ENCODE peak calls at places on chromosomes 6 and 20, in five cellular contexts. One of them, this sample, is unnamed. For H4K20me1, the result is how much of the 10 kb centered on the place peaks cover.

GRCh38 chr20:39222102-39222501 is 260.0 kb downstream of the DHX35 start:
- DNase-seq in HCT116: no peak
- DNase-seq in PC-9: no peak
- DNase-seq in fibroblast of lung: no peak
- DNase-seq in keratinocyte: no peak
- DNase-seq in this sample: no peak

GRCh38 chr20:33842346-33842745 is 31.2 kb downstream of the CHMP4B start:
- DNase-seq in HCT116: no peak
- DNase-seq in PC-9: no peak
- DNase-seq in fibroblast of lung: no peak
- DNase-seq in keratinocyte: no peak
- DNase-seq in this sample: no peak

GRCh38 chr20:13061381-13061780 is 52.6 kb downstream of the SPTLC3 start:
- DNase-seq in HCT116: no peak
- DNase-seq in PC-9: peak
- DNase-seq in fibroblast of lung: no peak
- DNase-seq in keratinocyte: no peak
- DNase-seq in this sample: peak

GRCh38 chr20:57087102-57087501 is 179.3 kb downstream of the BMP7 start:
- DNase-seq in HCT116: peak
- DNase-seq in PC-9: peak
- DNase-seq in fibroblast of lung: no peak
- DNase-seq in keratinocyte: no peak
- DNase-seq in this sample: no peak

GRCh38 chr6:13331516-13332348 is 3.4 kb upstream of the TBC1D7 start:
- DNase-seq in HCT116: peak
- DNase-seq in PC-9: no peak
- DNase-seq in fibroblast of lung: peak
- DNase-seq in keratinocyte: no peak
- DNase-seq in this sample: peak

GRCh38 chr20:40275738-40276137 is 413.3 kb downstream of the MAFB start:
- DNase-seq in HCT116: no peak
- DNase-seq in PC-9: no peak
- DNase-seq in fibroblast of lung: no peak
- DNase-seq in keratinocyte: no peak
- DNase-seq in this sample: no peak

GRCh38 chr6:121557146-121557545 is 121.7 kb downstream of the GJA1 start:
- DNase-seq in HCT116: no peak
- DNase-seq in PC-9: no peak
- DNase-seq in fibroblast of lung: no peak
- DNase-seq in keratinocyte: no peak
- DNase-seq in this sample: no peak

GRCh38 chr6:44104661-44105060 is 22.6 kb downstream of the MRPL14 start:
- DNase-seq in HCT116: no peak
- DNase-seq in PC-9: no peak
- DNase-seq in fibroblast of lung: no peak
- DNase-seq in keratinocyte: no peak
- DNase-seq in this sample: no peak

GRCh38 chr6:100464910-100465700 is at the start of gene SIM1:
- DNase-seq in HCT116: no peak
- DNase-seq in PC-9: no peak
- DNase-seq in fibroblast of lung: peak
- DNase-seq in keratinocyte: no peak
- DNase-seq in this sample: peak

GRCh38 chr6:100462990-100463684 is 1.6 kb downstream of the SIM1 start:
- DNase-seq in HCT116: no peak
- DNase-seq in PC-9: no peak
- DNase-seq in fibroblast of lung: no peak
- DNase-seq in keratinocyte: no peak
- DNase-seq in this sample: no peak

GRCh38 chr6:100464162-100464851 is 414 bp downstream of the SIM1 start:
- DNase-seq in HCT116: no peak
- DNase-seq in PC-9: no peak
- DNase-seq in fibroblast of lung: no peak
- DNase-seq in keratinocyte: no peak
- DNase-seq in this sample: no peak

GRCh38 chr6:100462396-100462795 is 2.3 kb downstream of the SIM1 start:
- DNase-seq in HCT116: no peak
- DNase-seq in PC-9: no peak
- DNase-seq in fibroblast of lung: no peak
- DNase-seq in keratinocyte: no peak
- DNase-seq in this sample: no peak

GRCh38 chr6:100463685-100464161 is 998 bp downstream of the SIM1 start:
- DNase-seq in HCT116: no peak
- DNase-seq in PC-9: no peak
- DNase-seq in fibroblast of lung: no peak
- DNase-seq in keratinocyte: no peak
- DNase-seq in this sample: no peak
- TF ChIP-seq EZH2 in HCT116: no peak
- TF ChIP-seq EZH2 in PC-9: no peak
- TF ChIP-seq EZH2 in fibroblast of lung: peak
- TF ChIP-seq EZH2 in keratinocyte: no peak
- TF ChIP-seq EZH2 in this sample: peak

DNA sequence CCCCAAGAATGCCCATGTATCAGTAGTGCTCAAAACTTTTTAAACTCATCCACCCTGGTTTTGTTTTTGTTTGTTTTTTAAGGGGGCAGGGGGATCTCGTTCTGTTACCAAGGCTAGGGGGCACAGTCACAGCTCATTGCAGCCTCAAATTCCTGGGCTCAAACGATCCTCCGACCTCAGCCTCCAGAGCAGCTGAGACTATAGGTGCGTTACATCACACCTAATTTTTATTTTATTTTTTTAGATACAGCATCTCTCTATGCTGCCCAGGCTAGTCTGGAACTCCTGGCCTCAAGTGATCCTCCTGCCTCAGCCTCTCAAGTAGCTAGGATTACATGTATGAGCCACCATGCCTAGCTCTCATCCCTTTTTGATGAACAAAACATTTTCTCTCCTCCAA is 11.2 kb downstream of the PHIP start:
- DNase-seq in HCT116: no peak
- DNase-seq in PC-9: no peak
- DNase-seq in fibroblast of lung: no peak
- DNase-seq in keratinocyte: no peak
- DNase-seq in this sample: no peak
- H4K20me1 ChIP-seq in HCT116: under half
- H4K20me1 ChIP-seq in PC-9: under half
- H4K20me1 ChIP-seq in fibroblast of lung: under half
- H4K20me1 ChIP-seq in keratinocyte: under half
- H4K20me1 ChIP-seq in this sample: under half

DNA sequence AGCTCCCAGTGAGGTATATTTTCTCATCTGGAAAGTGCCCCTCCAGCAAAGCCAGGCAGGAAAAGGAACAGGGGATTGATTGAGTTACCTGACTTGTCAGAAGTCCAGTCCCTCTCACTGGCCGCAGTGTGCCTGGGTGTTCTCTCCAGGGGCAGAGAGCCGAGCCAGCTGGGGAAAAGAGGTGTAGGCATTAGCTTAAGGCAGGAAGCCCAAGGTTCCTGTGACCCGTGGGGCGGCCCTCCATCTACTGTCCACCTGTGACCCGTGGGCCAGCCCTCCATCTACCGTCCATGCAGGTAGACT is 2.7 kb downstream of the PSMG4 start:
- DNase-seq in HCT116: no peak
- DNase-seq in PC-9: no peak
- DNase-seq in fibroblast of lung: no peak
- DNase-seq in keratinocyte: no peak
- DNase-seq in this sample: no peak
- H3K4me2 ChIP-seq in HCT116: no peak
- H3K4me2 ChIP-seq in PC-9: no peak
- H3K4me2 ChIP-seq in fibroblast of lung: no peak
- H3K4me2 ChIP-seq in keratinocyte: no peak
- H3K4me2 ChIP-seq in this sample: no peak

GRCh38 chr20:24647713-24648112 is 178.3 kb downstream of the SYNDIG1 start:
- DNase-seq in HCT116: no peak
- DNase-seq in PC-9: no peak
- DNase-seq in fibroblast of lung: no peak
- DNase-seq in keratinocyte: no peak
- DNase-seq in this sample: no peak
- TF ChIP-seq EZH2 in HCT116: no peak
- TF ChIP-seq EZH2 in PC-9: no peak
- TF ChIP-seq EZH2 in fibroblast of lung: no peak
- TF ChIP-seq EZH2 in keratinocyte: no peak
- TF ChIP-seq EZH2 in this sample: no peak

GRCh38 chr20:63564036-63564810 is 9.8 kb downstream of the HELZ2 start:
- DNase-seq in HCT116: no peak
- DNase-seq in PC-9: no peak
- DNase-seq in fibroblast of lung: no peak
- DNase-seq in keratinocyte: no peak
- DNase-seq in this sample: no peak
- H4K20me1 ChIP-seq in HCT116: under half
- H4K20me1 ChIP-seq in PC-9: under half
- H4K20me1 ChIP-seq in fibroblast of lung: under half
- H4K20me1 ChIP-seq in keratinocyte: under half
- H4K20me1 ChIP-seq in this sample: under half

GRCh38 chr6:148467926-148468325 is 125.3 kb downstream of the SASH1 start:
- DNase-seq in HCT116: no peak
- DNase-seq in PC-9: no peak
- DNase-seq in fibroblast of lung: no peak
- DNase-seq in keratinocyte: no peak
- DNase-seq in this sample: no peak

GRCh38 chr6:148472495-148473105 is 130.0 kb downstream of the SASH1 start:
- DNase-seq in HCT116: no peak
- DNase-seq in PC-9: no peak
- DNase-seq in fibroblast of lung: no peak
- DNase-seq in keratinocyte: no peak
- DNase-seq in this sample: no peak

GRCh38 chr6:148470141-148470540 is 127.5 kb downstream of the SASH1 start:
- DNase-seq in HCT116: no peak
- DNase-seq in PC-9: no peak
- DNase-seq in fibroblast of lung: no peak
- DNase-seq in keratinocyte: no peak
- DNase-seq in this sample: no peak

GRCh38 chr6:148471624-148472494 is 129.2 kb downstream of the SASH1 start:
- DNase-seq in HCT116: no peak
- DNase-seq in PC-9: no peak
- DNase-seq in fibroblast of lung: peak
- DNase-seq in keratinocyte: peak
- DNase-seq in this sample: no peak

GRCh38 chr6:148470606-148471299 is 128.1 kb downstream of the SASH1 start:
- DNase-seq in HCT116: no peak
- DNase-seq in PC-9: no peak
- DNase-seq in fibroblast of lung: no peak
- DNase-seq in keratinocyte: no peak
- DNase-seq in this sample: no peak
- H3K4me2 ChIP-seq in HCT116: no peak
- H3K4me2 ChIP-seq in PC-9: no peak
- H3K4me2 ChIP-seq in fibroblast of lung: no peak
- H3K4me2 ChIP-seq in keratinocyte: no peak
- H3K4me2 ChIP-seq in this sample: no peak

GRCh38 chr6:30006170-30007131 is 54.6 kb upstream of the POLR1H start:
- DNase-seq in HCT116: no peak
- DNase-seq in PC-9: peak
- DNase-seq in fibroblast of lung: no peak
- DNase-seq in keratinocyte: no peak
- DNase-seq in this sample: no peak
- TF ChIP-seq EZH2 in HCT116: no peak
- TF ChIP-seq EZH2 in PC-9: no peak
- TF ChIP-seq EZH2 in fibroblast of lung: peak
- TF ChIP-seq EZH2 in keratinocyte: peak
- TF ChIP-seq EZH2 in this sample: peak

GRCh38 chr20:1333462-1334369 is 4.8 kb upstream of the SDCBP2 start:
- DNase-seq in HCT116: no peak
- DNase-seq in PC-9: no peak
- DNase-seq in fibroblast of lung: no peak
- DNase-seq in keratinocyte: no peak
- DNase-seq in this sample: no peak

GRCh38 chr20:1332749-1333300 is 3.9 kb upstream of the SDCBP2 start:
- DNase-seq in HCT116: no peak
- DNase-seq in PC-9: no peak
- DNase-seq in fibroblast of lung: no peak
- DNase-seq in keratinocyte: no peak
- DNase-seq in this sample: no peak

GRCh38 chr20:1331101-1331500 is 2.2 kb upstream of the SDCBP2 start:
- DNase-seq in HCT116: no peak
- DNase-seq in PC-9: no peak
- DNase-seq in fibroblast of lung: no peak
- DNase-seq in keratinocyte: no peak
- DNase-seq in this sample: no peak

GRCh38 chr20:1330075-1330830 is 1.3 kb upstream of the SDCBP2 start:
- DNase-seq in HCT116: no peak
- DNase-seq in PC-9: peak
- DNase-seq in fibroblast of lung: no peak
- DNase-seq in keratinocyte: no peak
- DNase-seq in this sample: no peak

GRCh38 chr20:1331801-1332453 is 3.0 kb upstream of the SDCBP2 start:
- DNase-seq in HCT116: no peak
- DNase-seq in PC-9: no peak
- DNase-seq in fibroblast of lung: no peak
- DNase-seq in keratinocyte: no peak
- DNase-seq in this sample: no peak
- H4K20me1 ChIP-seq in HCT116: under half
- H4K20me1 ChIP-seq in PC-9: under half
- H4K20me1 ChIP-seq in fibroblast of lung: under half
- H4K20me1 ChIP-seq in keratinocyte: under half
- H4K20me1 ChIP-seq in this sample: under half